ENCODE peak calls at places on chromosomes 5 and 9, in seven cellular contexts. K is astrocyte, A is right atrium auricular region, Z is uterus, I is body of pancreas, B is H9, C is coronary artery. G is an unnamed sample.

GRCh38 chr9:87109182-87109581 is 161.9 kb upstream of the GAS1 start:
- DNase-seq in I (no peak), Z (no peak), C (no peak), B (no peak), K (peak), A (no peak), G (no peak)

GRCh38 chr5:57863661-57864060 is 381.1 kb upstream of the ACTBL2 start:
- DNase-seq in I (no peak), K (peak), Z (no peak), A (no peak), C (no peak), B (no peak), G (no peak)

GRCh38 chr5:125847561-125847960 is 575.6 kb upstream of the GRAMD2B start:
- DNase-seq in Z (no peak), A (no peak), B (no peak), C (no peak), I (no peak), K (no peak), G (no peak)

GRCh38 chr9:86637515-86637914 is 283.3 kb upstream of the TUT7 start:
- DNase-seq in A (no peak), B (peak), C (no peak), K (peak), Z (peak), I (peak), G (peak)

GRCh38 chr5:154858972-154859950 is 834 bp downstream of the CNOT8 start:
- DNase-seq in I (no peak), C (no peak), Z (no peak), K (no peak), B (no peak), A (no peak), G (no peak)

GRCh38 chr9:135190789-135191577 is 103.5 kb downstream of the OLFM1 start:
- DNase-seq in C (no peak), Z (no peak), B (no peak), I (no peak), A (no peak), K (no peak), G (no peak)

GRCh38 chr9:109164040-109164439 is 3.0 kb downstream of the FRRS1L start:
- DNase-seq in A (no peak), Z (no peak), I (no peak), B (no peak), C (no peak), K (no peak), G (no peak)

GRCh38 chr5:51380603-51381207 is 2.5 kb upstream of the ISL1 start:
- DNase-seq in K (no peak), A (no peak), B (no peak), C (no peak), Z (no peak), I (no peak), G (no peak)

GRCh38 chr5:148681157-148682131 is 27.1 kb upstream of the HTR4 start:
- DNase-seq in I (no peak), C (no peak), K (no peak), A (no peak), B (no peak), Z (no peak), G (no peak)

GRCh38 chr9:79969383-79969782 is 397.6 kb downstream of the TLE4 start:
- DNase-seq in K (no peak), A (no peak), I (no peak), C (no peak), B (no peak), Z (no peak), G (no peak)

GRCh38 chr5:9924614-9925013 is 294.5 kb upstream of the TAS2R1 start:
- DNase-seq in I (no peak), B (no peak), K (peak), A (no peak), C (no peak), Z (no peak), G (no peak)

GRCh38 chr9:134491436-134491835 is 150.2 kb upstream of the COL5A1 start:
- DNase-seq in K (no peak), I (no peak), C (no peak), A (no peak), Z (no peak), B (no peak), G (no peak)

GRCh38 chr5:16178745-16179372 is 732 bp downstream of the MARCHF11 start:
- DNase-seq in K (peak), I (peak), B (peak), C (no peak), Z (no peak), A (no peak), G (peak)

GRCh38 chr9:37920471-37921167 is 16.7 kb upstream of the SLC25A51 start:
- DNase-seq in Z (no peak), A (no peak), C (no peak), K (no peak), I (peak), B (peak), G (no peak)

GRCh38 chr9:74570879-74571512 is 73.9 kb downstream of the RORB start:
- DNase-seq in B (no peak), A (no peak), I (no peak), K (no peak), Z (no peak), C (no peak), G (no peak)

GRCh38 chr9:87285183-87285582 is 212.5 kb upstream of the DAPK1 start:
- DNase-seq in C (no peak), K (peak), A (no peak), B (no peak), Z (no peak), I (peak), G (no peak)

GRCh38 chr9:135522137-135522877 is 1.1 kb downstream of the LCN1 start:
- DNase-seq in B (no peak), I (peak), K (no peak), C (peak), Z (no peak), A (no peak), G (peak)

GRCh38 chr9:127921592-127922120 is 4.8 kb upstream of the ST6GALNAC4 start:
- DNase-seq in Z (peak), I (peak), K (no peak), A (no peak), B (peak), C (no peak), G (no peak)

GRCh38 chr9:93814561-93814960 is 140.6 kb downstream of the BARX1 start:
- DNase-seq in I (peak), K (no peak), A (no peak), B (peak), C (no peak), Z (no peak), G (peak)

GRCh38 chr9:136133959-136134484 is 15.3 kb upstream of the TMEM250 start:
- DNase-seq in I (no peak), C (no peak), K (no peak), Z (no peak), A (no peak), B (no peak), G (no peak)

GRCh38 chr5:94288937-94289336 is 329.5 kb downstream of the KIAA0825 start:
- DNase-seq in C (no peak), I (no peak), Z (no peak), B (no peak), K (peak), A (no peak), G (no peak)

GRCh38 chr9:3931996-3932906 is 367.6 kb downstream of the GLIS3 start:
- DNase-seq in I (no peak), K (peak), C (no peak), A (no peak), Z (no peak), B (no peak), G (no peak)

GRCh38 chr9:33923079-33923478 is 106.1 kb downstream of the UBE2R2 start:
- DNase-seq in Z (no peak), K (no peak), B (no peak), I (no peak), A (no peak), C (no peak), G (no peak)

GRCh38 chr5:39638803-39639202 is 214.0 kb upstream of the DAB2 start:
- DNase-seq in A (no peak), C (no peak), I (no peak), K (no peak), Z (no peak), B (no peak), G (no peak)

GRCh38 chr5:35369965-35370790 is 139.9 kb upstream of the PRLR start:
- DNase-seq in B (peak), Z (no peak), I (no peak), A (no peak), K (no peak), C (no peak), G (no peak)

GRCh38 chr5:178240341-178240741 is 7.7 kb upstream of the PHYKPL start:
- DNase-seq in I (no peak), B (no peak), K (no peak), Z (no peak), C (no peak), A (no peak), G (no peak)

GRCh38 chr5:63960646-63961045 is 1.6 kb downstream of the HTR1A start:
- DNase-seq in B (no peak), A (no peak), I (no peak), Z (no peak), K (no peak), C (no peak), G (no peak)

GRCh38 chr5:128091579-128091978 is 8.0 kb downstream of the SLC12A2 start:
- DNase-seq in B (no peak), I (no peak), A (no peak), Z (no peak), K (no peak), C (no peak), G (no peak)

GRCh38 chr5:89265511-89266169 is 382.7 kb upstream of the MEF2C start:
- DNase-seq in B (no peak), C (no peak), A (no peak), K (peak), I (no peak), Z (no peak), G (no peak)

GRCh38 chr9:104767507-104767906 is 3.6 kb downstream of the NIPSNAP3B start:
- DNase-seq in I (no peak), A (no peak), C (no peak), K (no peak), B (no peak), Z (no peak), G (no peak)

GRCh38 chr5:147216552-147217154 is 18.2 kb upstream of the STK32A start:
- DNase-seq in C (no peak), B (peak), A (no peak), Z (no peak), K (peak), I (no peak), G (no peak)

GRCh38 chr5:159915913-159916840 is at the start of gene ADRA1B:
- DNase-seq in K (no peak), C (peak), I (peak), A (peak), Z (peak), B (peak), G (peak)

GRCh38 chr5:142537938-142538337 is 148.0 kb downstream of the FGF1 start:
- DNase-seq in A (no peak), C (no peak), K (no peak), B (no peak), I (no peak), Z (no peak), G (no peak)

GRCh38 chr9:113523421-113524141 is 60.1 kb downstream of the RGS3 start:
- DNase-seq in C (no peak), I (no peak), B (no peak), A (no peak), Z (no peak), K (peak), G (no peak)

GRCh38 chr5:10590226-10591047 is 26.6 kb downstream of the ANKRD33B start:
- DNase-seq in Z (no peak), B (peak), C (no peak), K (peak), I (no peak), A (no peak), G (peak)

DNA sequence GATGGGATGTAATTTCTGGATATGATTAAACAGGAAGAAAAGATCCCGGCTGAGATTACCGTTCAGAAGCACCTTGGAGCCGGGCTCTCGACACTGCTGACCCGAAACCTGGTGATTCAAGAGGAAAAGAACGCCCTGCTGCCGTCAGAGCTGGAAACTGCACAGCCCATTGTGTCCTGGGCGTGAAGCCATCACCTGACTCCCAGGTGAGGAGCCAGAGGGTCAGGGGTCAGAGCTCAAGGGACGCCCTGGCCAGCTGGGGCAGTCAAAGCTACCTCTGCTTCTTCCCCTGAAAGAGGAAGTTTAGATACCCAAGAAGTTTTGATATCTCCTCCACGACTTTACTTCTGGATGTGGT is 17.8 kb upstream of the SLC12A7 start:
- DNase-seq in K (no peak), B (no peak), A (no peak), Z (no peak), I (peak), C (no peak), G (no peak)
- TF ChIP-seq CTCF in K (no peak), B (no peak), A (no peak), Z (no peak), I (no peak), C (no peak), G (no peak)

GRCh38 chr5:112210430-112211005 is 208.6 kb downstream of the EPB41L4A start:
- DNase-seq in B (peak), I (peak), A (no peak), K (peak), C (no peak), Z (no peak), G (no peak)
- TF ChIP-seq CTCF in B (peak), I (peak), A (peak), K (peak), C (peak), Z (peak), G (peak)

DNA sequence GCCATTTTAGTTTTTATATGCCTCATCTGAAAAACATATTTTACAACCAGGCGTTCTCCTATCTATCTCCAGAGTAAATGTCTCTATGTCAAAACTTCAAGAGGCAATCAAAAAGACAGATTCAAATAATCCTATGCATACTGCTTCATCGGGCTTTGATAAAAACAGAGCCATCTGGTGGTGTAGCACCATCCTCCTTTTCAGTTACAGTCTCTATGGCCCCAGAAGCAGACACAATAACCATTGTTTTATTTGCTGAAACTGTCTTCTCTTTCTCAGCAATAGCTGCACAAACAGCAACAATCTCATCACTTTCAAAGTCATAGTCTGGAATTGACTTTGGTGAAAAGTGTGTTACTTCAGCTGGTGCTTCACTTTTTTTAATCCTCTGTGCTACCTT is 36.3 kb downstream of the PTGER4 start:
- DNase-seq in B (no peak), K (no peak), I (no peak), A (no peak), C (no peak), Z (no peak), G (no peak)
- TF ChIP-seq CTCF in B (peak), K (peak), I (no peak), A (no peak), C (no peak), Z (no peak), G (no peak)

GRCh38 chr9:130877300-130877699 is 19.3 kb downstream of the QRFP start:
- DNase-seq in K (no peak), Z (no peak), A (no peak), C (no peak), B (no peak), I (no peak), G (no peak)
- TF ChIP-seq CTCF in K (no peak), Z (no peak), A (no peak), C (no peak), B (no peak), I (no peak), G (no peak)

GRCh38 chr5:110413856-110414255 is 312.6 kb downstream of the TMEM232 start:
- DNase-seq in K (peak), B (no peak), I (no peak), C (no peak), Z (no peak), A (no peak), G (no peak)

GRCh38 chr5:110414360-110414759 is 312.1 kb downstream of the TMEM232 start:
- DNase-seq in I (no peak), C (no peak), A (no peak), Z (no peak), K (peak), B (no peak), G (no peak)
- TF ChIP-seq CTCF in I (no peak), C (no peak), A (no peak), Z (peak), K (peak), B (peak), G (peak)